ENCODE peak calls at places on chromosomes 16 and 17, in four cellular contexts. P is LHCN-M2, H is hippocampal formation, N is mucosa of descending colon. L is an unnamed sample.

GRCh38 chr16:30750876-30751465 is 2.7 kb downstream of the PHKG2 start:
- DNase-seq in P (no peak), H (no peak), N (no peak), L (no peak)

GRCh38 chr17:76007131-76007849 is 6.6 kb downstream of the CDK3 start:
- DNase-seq in P (no peak), H (no peak), N (no peak), L (no peak)

GRCh38 chr16:23368469-23368868 is 66.4 kb downstream of the SCNN1B start:
- DNase-seq in P (peak), H (no peak), N (no peak), L (no peak)

GRCh38 chr17:69921046-69921445 is 154.0 kb upstream of the KCNJ16 start:
- DNase-seq in P (no peak), H (no peak), N (no peak), L (no peak)

GRCh38 chr17:27630607-27631408 is at the start of gene LGALS9:
- DNase-seq in P (peak), H (no peak), N (peak), L (peak)

GRCh38 chr17:60524463-60525346 is 1.3 kb downstream of the APPBP2 start:
- DNase-seq in P (no peak), H (peak), N (no peak), L (peak)

GRCh38 chr17:80970762-80971703 is 20.6 kb upstream of the CHMP6 start:
- DNase-seq in P (peak), H (no peak), N (no peak), L (no peak)

GRCh38 chr16:79698341-79698753 is 97.8 kb upstream of the MAF start:
- DNase-seq in P (peak), H (no peak), N (peak), L (peak)

GRCh38 chr17:70394833-70395232 is 225.5 kb downstream of the KCNJ2 start:
- DNase-seq in P (no peak), H (no peak), N (no peak), L (no peak)

GRCh38 chr17:12040478-12040877 is 19.8 kb downstream of the MAP2K4 start:
- DNase-seq in P (peak), H (no peak), N (no peak), L (no peak)

GRCh38 chr16:14365200-14365851 is 264.7 kb downstream of the PARN start:
- DNase-seq in P (no peak), H (no peak), N (no peak), L (no peak)

GRCh38 chr16:13427943-13428342 is 492.0 kb upstream of the ERCC4 start:
- DNase-seq in P (peak), H (no peak), N (no peak), L (peak)

GRCh38 chr17:12973496-12974318 is 44.1 kb downstream of the ELAC2 start:
- DNase-seq in P (no peak), H (no peak), N (no peak), L (no peak)

GRCh38 chr16:47886631-47887415 is 269.0 kb downstream of the ABCC12 start:
- DNase-seq in P (no peak), H (no peak), N (no peak), L (peak)

GRCh38 chr16:53156516-53156915 is 101.7 kb downstream of the CHD9 start:
- DNase-seq in P (peak), H (no peak), N (no peak), L (no peak)

GRCh38 chr17:39591958-39592954 is 15.5 kb downstream of the NEUROD2 start:
- DNase-seq in P (peak), H (no peak), N (peak), L (peak)

GRCh38 chr16:4944333-4945281 is 7.7 kb upstream of the PPL start:
- DNase-seq in P (peak), H (no peak), N (peak), L (peak)

GRCh38 chr16:20937736-20938135 is 37.2 kb downstream of the LYRM1 start:
- DNase-seq in P (no peak), H (no peak), N (peak), L (no peak)

GRCh38 chr17:17027442-17028058 is 14.7 kb upstream of the MPRIP start:
- DNase-seq in P (no peak), H (no peak), N (no peak), L (no peak)

GRCh38 chr17:16507918-16508533 is 16.0 kb upstream of the LRRC75A start:
- DNase-seq in P (no peak), H (no peak), N (peak), L (no peak)

GRCh38 chr17:43125967-43126910 is 1.1 kb upstream of the BRCA1 start:
- DNase-seq in P (peak), H (no peak), N (no peak), L (peak)

GRCh38 chr17:67055811-67056745 is 11.7 kb downstream of the CACNG1 start:
- DNase-seq in P (no peak), H (no peak), N (peak), L (no peak)

GRCh38 chr16:15052747-15053476 is 3.0 kb downstream of the NTAN1 start:
- DNase-seq in P (no peak), H (no peak), N (no peak), L (no peak)

GRCh38 chr17:22506861-22507260 is 814.5 kb downstream of the KCNJ18 start:
- DNase-seq in P (no peak), H (no peak), N (no peak), L (no peak)

GRCh38 chr16:84739349-84740124 is 39.7 kb downstream of the USP10 start:
- DNase-seq in P (peak), H (no peak), N (no peak), L (peak)

GRCh38 chr16:29809850-29810698 is 1.9 kb upstream of the PRRT2 start:
- DNase-seq in P (no peak), H (no peak), N (peak), L (no peak)

GRCh38 chr16:74437-75318 is 2.2 kb upstream of the RHBDF1 start:
- DNase-seq in P (no peak), H (no peak), N (no peak), L (no peak)

GRCh38 chr16:11551842-11552241 is 34.9 kb downstream of the LITAF start:
- DNase-seq in P (no peak), H (no peak), N (no peak), L (no peak)

GRCh38 chr17:29581583-29582253 is 7.7 kb downstream of the GIT1 start:
- DNase-seq in P (no peak), H (no peak), N (no peak), L (no peak)

GRCh38 chr16:70573451-70574121 is 50.0 kb downstream of the SF3B3 start:
- DNase-seq in P (peak), H (no peak), N (no peak), L (peak)

GRCh38 chr17:2926019-2926650 is 129.9 kb downstream of the RAP1GAP2 start:
- DNase-seq in P (no peak), H (no peak), N (no peak), L (no peak)

L was measured in fibroblast of villous mesenchyme.